ENCODE peak calls at places on chromosome 17, in four cellular contexts. One of them, this sample, is unnamed.

GRCh38 chr17:34499576-34499975 is 79.8 kb upstream of the TMEM132E start:
- DNase-seq in lower leg skin: no peak
- DNase-seq in tibial nerve: no peak
- DNase-seq in effector memory CD4-positive, alpha-beta T cell: no peak
- DNase-seq in this sample: no peak

GRCh38 chr17:27929990-27930389 is 36.8 kb upstream of the LYRM9 start:
- DNase-seq in lower leg skin: no peak
- DNase-seq in tibial nerve: no peak
- DNase-seq in effector memory CD4-positive, alpha-beta T cell: no peak
- DNase-seq in this sample: no peak

GRCh38 chr17:68290955-68291835 is at the start of the genes ARSG and SLC16A6:
- DNase-seq in lower leg skin: peak
- DNase-seq in tibial nerve: peak
- DNase-seq in effector memory CD4-positive, alpha-beta T cell: peak
- DNase-seq in this sample: peak

GRCh38 chr17:1229891-1230571 is 40.2 kb upstream of the BHLHA9 start:
- DNase-seq in lower leg skin: no peak
- DNase-seq in effector memory CD4-positive, alpha-beta T cell: no peak
- DNase-seq in tibial nerve: no peak
- DNase-seq in this sample: no peak

GRCh38 chr17:76426853-76427252 is 26.1 kb downstream of the UBE2O start:
- DNase-seq in tibial nerve: no peak
- DNase-seq in effector memory CD4-positive, alpha-beta T cell: no peak
- DNase-seq in lower leg skin: no peak
- DNase-seq in this sample: no peak

GRCh38 chr17:45756266-45756989 is 27.7 kb upstream of the CRHR1 start:
- DNase-seq in effector memory CD4-positive, alpha-beta T cell: no peak
- DNase-seq in lower leg skin: no peak
- DNase-seq in tibial nerve: no peak
- DNase-seq in this sample: no peak

GRCh38 chr17:73683788-73684582 is 39.7 kb upstream of the SDK2 start:
- DNase-seq in effector memory CD4-positive, alpha-beta T cell: no peak
- DNase-seq in tibial nerve: no peak
- DNase-seq in lower leg skin: no peak
- DNase-seq in this sample: no peak

GRCh38 chr17:1947229-1947742 is 77.8 kb downstream of the RTN4RL1 start:
- DNase-seq in tibial nerve: no peak
- DNase-seq in effector memory CD4-positive, alpha-beta T cell: no peak
- DNase-seq in lower leg skin: no peak
- DNase-seq in this sample: no peak

GRCh38 chr17:65088621-65089385 is 32.3 kb upstream of the GNA13 start:
- DNase-seq in lower leg skin: no peak
- DNase-seq in tibial nerve: no peak
- DNase-seq in effector memory CD4-positive, alpha-beta T cell: no peak
- DNase-seq in this sample: no peak

GRCh38 chr17:9284884-9285283 is 263.6 kb downstream of the NTN1 start:
- DNase-seq in tibial nerve: no peak
- DNase-seq in effector memory CD4-positive, alpha-beta T cell: no peak
- DNase-seq in lower leg skin: peak
- DNase-seq in this sample: no peak

GRCh38 chr17:58324409-58325288 is 3.9 kb downstream of the TSPOAP1 start:
- DNase-seq in effector memory CD4-positive, alpha-beta T cell: no peak
- DNase-seq in tibial nerve: no peak
- DNase-seq in lower leg skin: no peak
- DNase-seq in this sample: no peak

GRCh38 chr17:71434716-71435115 is 686.1 kb upstream of the SOX9 start:
- DNase-seq in effector memory CD4-positive, alpha-beta T cell: no peak
- DNase-seq in tibial nerve: no peak
- DNase-seq in lower leg skin: no peak
- DNase-seq in this sample: no peak

GRCh38 chr17:74938194-74938950 is 2.7 kb downstream of the OTOP3 start:
- DNase-seq in effector memory CD4-positive, alpha-beta T cell: no peak
- DNase-seq in tibial nerve: no peak
- DNase-seq in lower leg skin: peak
- DNase-seq in this sample: no peak

GRCh38 chr17:79065105-79065670 is 9.4 kb upstream of the ENGASE start:
- DNase-seq in tibial nerve: no peak
- DNase-seq in lower leg skin: no peak
- DNase-seq in effector memory CD4-positive, alpha-beta T cell: no peak
- DNase-seq in this sample: no peak

GRCh38 chr17:13477180-13477611 is 124.5 kb downstream of the HS3ST3A1 start:
- DNase-seq in effector memory CD4-positive, alpha-beta T cell: no peak
- DNase-seq in lower leg skin: no peak
- DNase-seq in tibial nerve: no peak
- DNase-seq in this sample: no peak

GRCh38 chr17:19753049-19753444 is 4.9 kb upstream of the ALDH3A1 start:
- DNase-seq in lower leg skin: peak
- DNase-seq in tibial nerve: no peak
- DNase-seq in effector memory CD4-positive, alpha-beta T cell: no peak
- DNase-seq in this sample: no peak

GRCh38 chr17:19306160-19307111 is 56.1 kb downstream of the B9D1 start:
- DNase-seq in lower leg skin: no peak
- DNase-seq in effector memory CD4-positive, alpha-beta T cell: no peak
- DNase-seq in tibial nerve: no peak
- DNase-seq in this sample: peak

GRCh38 chr17:3808701-3809100 is 7.7 kb upstream of the ITGAE start:
- DNase-seq in lower leg skin: no peak
- DNase-seq in tibial nerve: no peak
- DNase-seq in effector memory CD4-positive, alpha-beta T cell: no peak
- DNase-seq in this sample: no peak

GRCh38 chr17:73840829-73841228 is 196.6 kb upstream of the SDK2 start:
- DNase-seq in effector memory CD4-positive, alpha-beta T cell: no peak
- DNase-seq in tibial nerve: no peak
- DNase-seq in lower leg skin: no peak
- DNase-seq in this sample: no peak

GRCh38 chr17:70446446-70446845 is 277.1 kb downstream of the KCNJ2 start:
- DNase-seq in effector memory CD4-positive, alpha-beta T cell: no peak
- DNase-seq in lower leg skin: no peak
- DNase-seq in tibial nerve: no peak
- DNase-seq in this sample: no peak

GRCh38 chr17:75808905-75809621 is 24.5 kb downstream of the UNK start:
- DNase-seq in effector memory CD4-positive, alpha-beta T cell: no peak
- DNase-seq in tibial nerve: peak
- DNase-seq in lower leg skin: peak
- DNase-seq in this sample: no peak

GRCh38 chr17:77214743-77215142 is 74.0 kb downstream of the SEC14L1 start:
- DNase-seq in tibial nerve: no peak
- DNase-seq in lower leg skin: no peak
- DNase-seq in effector memory CD4-positive, alpha-beta T cell: no peak
- DNase-seq in this sample: no peak

GRCh38 chr17:79852748-79853147 is 13.5 kb upstream of the CBX4 start:
- DNase-seq in effector memory CD4-positive, alpha-beta T cell: no peak
- DNase-seq in lower leg skin: no peak
- DNase-seq in tibial nerve: no peak
- DNase-seq in this sample: no peak

GRCh38 chr17:64661731-64661980 is 451 bp downstream of the SMURF2 start:
- DNase-seq in lower leg skin: peak
- DNase-seq in effector memory CD4-positive, alpha-beta T cell: no peak
- DNase-seq in tibial nerve: peak
- DNase-seq in this sample: no peak

GRCh38 chr17:55567240-55568216 is 56.3 kb upstream of the SMIM36 start:
- DNase-seq in tibial nerve: no peak
- DNase-seq in lower leg skin: peak
- DNase-seq in effector memory CD4-positive, alpha-beta T cell: no peak
- DNase-seq in this sample: no peak

GRCh38 chr17:45740553-45741330 is 43.4 kb upstream of the CRHR1 start:
- DNase-seq in effector memory CD4-positive, alpha-beta T cell: no peak
- DNase-seq in tibial nerve: no peak
- DNase-seq in lower leg skin: peak
- DNase-seq in this sample: no peak

GRCh38 chr17:954431-955164 is 25.0 kb downstream of the NXN start:
- DNase-seq in effector memory CD4-positive, alpha-beta T cell: no peak
- DNase-seq in lower leg skin: no peak
- DNase-seq in tibial nerve: no peak
- DNase-seq in this sample: no peak

GRCh38 chr17:61139219-61139618 is 260.4 kb upstream of the TBX2 start:
- DNase-seq in lower leg skin: no peak
- DNase-seq in effector memory CD4-positive, alpha-beta T cell: peak
- DNase-seq in tibial nerve: no peak
- DNase-seq in this sample: peak

GRCh38 chr17:70313031-70313430 is 143.7 kb downstream of the KCNJ2 start:
- DNase-seq in lower leg skin: no peak
- DNase-seq in effector memory CD4-positive, alpha-beta T cell: no peak
- DNase-seq in tibial nerve: no peak
- DNase-seq in this sample: no peak

GRCh38 chr17:43787728-43788127 is 7.5 kb downstream of the CFAP97D1 start:
- DNase-seq in lower leg skin: no peak
- DNase-seq in effector memory CD4-positive, alpha-beta T cell: no peak
- DNase-seq in tibial nerve: no peak
- DNase-seq in this sample: no peak

GRCh38 chr17:17081304-17081940 is 39.2 kb downstream of the MPRIP start:
- DNase-seq in tibial nerve: peak
- DNase-seq in effector memory CD4-positive, alpha-beta T cell: no peak
- DNase-seq in lower leg skin: peak
- DNase-seq in this sample: no peak

GRCh38 chr17:514584-514983 is 162.0 kb upstream of the RPH3AL start:
- DNase-seq in effector memory CD4-positive, alpha-beta T cell: no peak
- DNase-seq in lower leg skin: no peak
- DNase-seq in tibial nerve: no peak
- DNase-seq in this sample: no peak

GRCh38 chr17:17579691-17580090 is 11.8 kb downstream of the PEMT start:
- DNase-seq in effector memory CD4-positive, alpha-beta T cell: no peak
- DNase-seq in lower leg skin: no peak
- DNase-seq in tibial nerve: no peak
- DNase-seq in this sample: no peak

GRCh38 chr17:21177854-21178600 is 35.9 kb downstream of the TMEM11 start:
- DNase-seq in effector memory CD4-positive, alpha-beta T cell: no peak
- DNase-seq in tibial nerve: no peak
- DNase-seq in lower leg skin: peak
- DNase-seq in this sample: no peak

DNA sequence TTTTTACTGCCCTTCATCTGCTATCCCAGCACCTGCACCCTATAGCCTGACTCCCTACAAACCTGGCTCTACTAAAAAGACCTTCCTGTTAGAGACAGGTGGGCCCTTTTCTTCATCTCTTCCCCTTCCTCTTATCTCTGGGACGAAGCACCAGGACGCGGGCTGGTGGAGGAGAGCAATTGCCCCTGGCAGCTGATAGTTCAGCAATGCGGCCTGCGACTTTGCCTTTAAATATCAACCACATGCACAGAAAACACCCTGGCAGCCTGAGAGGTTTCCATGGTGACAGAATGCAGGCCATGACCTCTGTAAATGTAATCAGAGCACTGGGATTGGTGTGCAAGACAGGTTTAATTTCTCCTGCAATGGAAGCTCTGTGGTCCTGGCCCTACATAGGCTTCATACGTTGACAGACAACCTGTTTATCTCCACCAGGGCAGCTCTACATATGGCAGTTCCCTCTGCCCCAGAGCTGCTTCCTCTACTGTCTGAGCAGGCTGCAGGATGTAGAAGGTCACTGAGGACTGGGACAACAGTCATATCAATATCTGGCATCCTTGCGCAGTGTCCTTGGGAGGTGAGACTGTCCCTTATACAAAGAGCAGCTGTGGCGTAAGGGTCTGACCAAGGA is 10.0 kb upstream of the SKAP1 start:
- DNase-seq in lower leg skin: no peak
- DNase-seq in tibial nerve: no peak
- DNase-seq in effector memory CD4-positive, alpha-beta T cell: peak
- DNase-seq in this sample: peak
- H3K4me3 ChIP-seq in lower leg skin: no peak
- H3K4me3 ChIP-seq in tibial nerve: no peak
- H3K4me3 ChIP-seq in effector memory CD4-positive, alpha-beta T cell: no peak
- H3K4me3 ChIP-seq in this sample: peak

GRCh38 chr17:48582750-48583069 is 4.6 kb upstream of the HOXB4 start:
- DNase-seq in effector memory CD4-positive, alpha-beta T cell: no peak
- DNase-seq in lower leg skin: no peak
- DNase-seq in tibial nerve: no peak
- DNase-seq in this sample: no peak
- H3K4me3 ChIP-seq in effector memory CD4-positive, alpha-beta T cell: no peak
- H3K4me3 ChIP-seq in lower leg skin: no peak
- H3K4me3 ChIP-seq in tibial nerve: peak
- H3K4me3 ChIP-seq in this sample: peak

DNA sequence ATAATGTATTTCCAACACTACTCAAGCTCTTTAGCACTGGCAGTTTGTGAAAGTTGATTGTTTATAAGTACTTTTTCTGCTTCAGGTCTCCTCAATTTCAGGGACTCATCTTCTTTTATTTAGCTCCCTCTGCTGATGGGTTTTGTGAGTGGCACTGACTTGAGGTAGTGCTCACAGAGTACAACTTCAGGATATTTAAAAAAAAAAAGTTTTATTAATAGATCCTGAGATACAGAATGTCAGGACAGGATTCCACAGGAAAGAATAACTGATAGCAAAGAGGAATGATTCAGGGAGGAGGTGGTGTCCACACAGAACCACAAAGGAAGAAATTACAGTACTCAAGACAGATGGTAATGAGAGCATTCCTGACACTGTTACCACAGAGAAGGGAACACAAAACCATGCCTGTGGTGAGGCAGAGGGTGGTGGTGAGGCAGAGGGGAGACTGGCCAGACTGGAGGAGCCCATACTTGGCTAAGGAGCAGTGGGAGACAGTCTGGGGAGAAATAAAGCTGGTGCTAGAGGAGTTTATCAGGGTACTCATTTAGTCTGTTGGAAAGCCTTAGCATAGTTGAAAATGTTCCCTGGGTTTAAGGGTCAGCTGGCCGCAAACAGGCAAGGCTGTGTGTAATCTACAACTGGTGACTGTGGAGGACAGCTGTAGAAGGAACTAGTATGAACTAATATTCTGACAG is 63.7 kb downstream of the SPAG9 start:
- DNase-seq in effector memory CD4-positive, alpha-beta T cell: no peak
- DNase-seq in tibial nerve: no peak
- DNase-seq in lower leg skin: no peak
- DNase-seq in this sample: peak
- H3K4me3 ChIP-seq in effector memory CD4-positive, alpha-beta T cell: no peak
- H3K4me3 ChIP-seq in tibial nerve: no peak
- H3K4me3 ChIP-seq in lower leg skin: no peak
- H3K4me3 ChIP-seq in this sample: no peak

DNA sequence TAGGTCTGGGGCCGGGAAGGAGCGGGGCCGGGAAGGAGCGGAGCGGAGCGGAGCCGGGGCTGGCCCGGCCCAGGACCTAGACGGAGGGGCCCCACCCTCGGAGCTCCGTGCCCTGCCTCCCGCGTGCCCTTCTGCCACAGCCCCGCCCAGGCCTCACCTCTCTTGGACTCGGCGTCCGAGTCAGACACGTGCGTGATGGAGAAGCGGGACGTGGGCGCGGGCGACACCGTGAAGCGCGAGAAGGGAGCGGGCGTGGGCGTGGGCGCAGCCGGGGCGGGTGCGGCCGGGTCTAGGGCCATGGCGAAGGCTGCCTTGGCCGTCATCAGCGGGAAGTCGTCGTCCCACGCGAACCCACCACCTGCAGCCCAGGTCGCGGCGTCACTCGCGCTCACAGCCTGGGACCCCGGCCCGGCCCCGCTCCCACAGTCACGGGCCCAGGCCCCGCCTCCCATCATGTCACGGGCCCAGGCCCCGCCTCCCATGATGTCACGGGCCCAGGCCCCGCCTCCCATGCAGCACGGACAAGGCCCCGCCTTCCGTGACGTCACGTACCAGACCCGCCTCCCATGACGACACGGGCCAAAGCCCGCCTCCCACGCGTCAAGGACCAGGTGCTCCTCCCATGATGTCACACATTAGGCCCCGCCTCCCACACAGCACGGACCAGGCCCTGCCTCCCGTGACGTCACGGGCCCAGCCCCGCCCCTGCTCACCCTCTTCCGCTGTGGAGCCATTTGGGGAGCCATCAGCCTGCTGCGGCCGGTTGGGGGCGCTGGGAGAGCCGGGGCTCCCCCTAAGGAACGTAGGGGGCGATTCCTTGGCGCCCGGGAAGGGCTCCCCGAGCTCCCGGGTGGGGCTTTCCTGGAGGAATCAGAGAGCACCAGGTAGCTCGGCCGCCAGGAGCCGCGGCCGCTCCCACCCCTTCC is 45.8 kb upstream of the PVALEF start:
- DNase-seq in tibial nerve: peak
- DNase-seq in lower leg skin: peak
- DNase-seq in effector memory CD4-positive, alpha-beta T cell: peak
- DNase-seq in this sample: peak
- H3K4me3 ChIP-seq in tibial nerve: peak
- H3K4me3 ChIP-seq in lower leg skin: no peak
- H3K4me3 ChIP-seq in effector memory CD4-positive, alpha-beta T cell: peak
- H3K4me3 ChIP-seq in this sample: no peak

This sample was measured in naive thymus-derived CD4-positive, alpha-beta T cell.